ENCODE peak calls at places on chromosomes 7 and 10, in eight cellular contexts. D is GM12865, X is kidney, L is AG09309, R is psoas muscle, S is neural progenitor cell, C is kidney epithelial cell, Y is IMR-90. K is an unnamed sample.

GRCh38 chr7:141354251-141354650 is 197.0 kb upstream of the AGK start:
- DNase-seq in X (no peak), L (no peak), R (no peak), Y (peak; percentile 8), D (no peak), C (no peak), S (no peak), K (no peak)

GRCh38 chr10:49076741-49077521 is 38.4 kb downstream of the VSTM4 start:
- DNase-seq in D (peak; percentile 69), X (peak; percentile 11), R (no peak), Y (no peak), C (no peak), L (no peak), S (no peak), K (no peak)

GRCh38 chr10:59825932-59826331 is 72.7 kb upstream of the MRLN start:
- DNase-seq in R (no peak), S (no peak), L (no peak), Y (no peak), D (no peak), X (no peak), C (no peak), K (no peak)

GRCh38 chr7:95694334-95694733 is 78.0 kb upstream of the DYNC1I1 start:
- DNase-seq in L (no peak), C (no peak), R (no peak), D (no peak), Y (no peak), X (no peak), S (no peak), K (no peak)

GRCh38 chr7:105454921-105455320 is 66.2 kb upstream of the SRPK2 start:
- DNase-seq in C (no peak), L (no peak), Y (no peak), X (no peak), S (no peak), R (no peak), D (no peak), K (no peak)

GRCh38 chr10:43377393-43377883 is 6.0 kb downstream of the FXYD4 start:
- DNase-seq in L (no peak), Y (no peak), X (peak; percentile 58), C (no peak), S (peak; percentile 62), R (no peak), D (no peak), K (no peak)

GRCh38 chr10:100586959-100587358 is 51.2 kb downstream of the HIF1AN start:
- DNase-seq in R (no peak), L (no peak), Y (no peak), X (no peak), C (no peak), S (no peak), D (no peak), K (no peak)

GRCh38 chr10:61140765-61141392 is 196.9 kb upstream of the RHOBTB1 start:
- DNase-seq in R (no peak), D (peak; percentile 42), S (peak; percentile 45), C (no peak), Y (peak; percentile 77), L (peak; percentile 44), X (no peak), K (no peak)

GRCh38 chr10:61742812-61743211 is 80.1 kb downstream of the CABCOCO1 start:
- DNase-seq in R (no peak), S (no peak), C (no peak), Y (no peak), L (no peak), D (no peak), X (no peak), K (no peak)

GRCh38 chr10:69407621-69408301 is 9.0 kb downstream of the TACR2 start:
- DNase-seq in D (peak; percentile 49), Y (no peak), S (peak; percentile 57), R (no peak), X (peak; percentile 82), L (no peak), C (no peak), K (no peak)

GRCh38 chr7:64908358-64908757 is 5.3 kb downstream of the ZNF273 start:
- DNase-seq in X (no peak), D (no peak), S (no peak), R (no peak), C (no peak), Y (no peak), L (no peak), K (no peak)

GRCh38 chr10:105161767-105162166 is 520.7 kb downstream of the SORCS3 start:
- DNase-seq in R (no peak), Y (no peak), C (no peak), D (no peak), S (no peak), X (no peak), L (no peak), K (no peak)

GRCh38 chr7:135758531-135758932 is 9.9 kb upstream of the FAM180A start:
- DNase-seq in D (no peak), S (peak; percentile 13), Y (peak; percentile 34), X (peak; percentile 77), R (peak; percentile 28), C (no peak), L (no peak), K (no peak)

GRCh38 chr7:92781117-92781720 is 55.2 kb downstream of the CDK6 start:
- DNase-seq in C (no peak), Y (no peak), R (peak; percentile 21), S (peak; percentile 53), X (peak; percentile 79), L (no peak), D (no peak), K (no peak)

GRCh38 chr7:92782236-92782635 is 54.1 kb downstream of the CDK6 start:
- DNase-seq in Y (no peak), R (no peak), L (no peak), C (no peak), X (no peak), S (no peak), D (no peak), K (no peak)

GRCh38 chr7:92782855-92783254 is 53.5 kb downstream of the CDK6 start:
- DNase-seq in R (no peak), S (no peak), X (no peak), L (no peak), D (no peak), C (no peak), Y (no peak), K (no peak)

GRCh38 chr7:92777993-92778392 is 58.4 kb downstream of the CDK6 start:
- DNase-seq in Y (no peak), C (no peak), D (no peak), S (no peak), X (no peak), R (no peak), L (no peak), K (no peak)

DNA sequence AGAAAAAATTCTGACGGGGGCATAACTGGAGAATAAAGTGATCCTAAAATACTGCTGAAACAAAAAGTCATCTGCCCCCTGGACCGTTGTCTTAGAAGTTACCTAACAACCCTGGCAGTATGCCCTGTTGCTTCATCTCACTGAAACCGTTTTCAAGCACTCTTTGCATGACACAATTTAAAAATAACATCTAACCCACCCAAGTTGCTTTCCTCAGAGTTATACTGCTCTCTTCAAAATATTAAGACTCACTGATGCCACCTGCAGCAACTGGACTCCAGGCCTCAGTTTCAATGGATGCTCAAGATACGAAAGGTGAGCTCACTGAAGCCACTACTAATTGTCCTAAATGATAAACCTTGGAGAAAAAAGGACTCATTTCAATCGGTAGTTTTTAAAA is 57.4 kb downstream of the CDK6 start:
- DNase-seq in C (no peak), R (peak; percentile 23), X (no peak), Y (peak; percentile 85), D (peak; percentile 46), S (no peak), L (peak; percentile 76), K (peak; percentile 55)
- TF ChIP-seq CTCF in C (no peak), R (no peak), X (no peak), Y (peak; percentile 3), D (no peak), S (no peak), L (peak; percentile 5), K (no peak)

GRCh38 chr10:123141791-123142700 is 5.9 kb upstream of the HMX2 start:
- DNase-seq in L (no peak), R (no peak), S (peak; percentile 37), Y (no peak), D (no peak), C (no peak), X (no peak), K (no peak)

GRCh38 chr10:123139165-123139520 is 3.4 kb downstream of the HMX3 start:
- DNase-seq in C (no peak), X (no peak), Y (no peak), R (no peak), L (no peak), S (no peak), D (no peak), K (no peak)

GRCh38 chr10:123140983-123141390 is 5.2 kb downstream of the HMX3 start:
- DNase-seq in L (no peak), S (no peak), Y (no peak), C (no peak), X (no peak), R (no peak), D (no peak), K (no peak)

GRCh38 chr10:123140164-123140982 is 4.6 kb downstream of the HMX3 start:
- DNase-seq in X (no peak), S (peak; percentile 82), R (no peak), D (no peak), C (no peak), L (no peak), Y (no peak), K (no peak)

GRCh38 chr10:123139521-123140163 is 3.9 kb downstream of the HMX3 start:
- DNase-seq in S (peak; percentile 92), C (no peak), X (no peak), R (no peak), Y (peak; percentile 18), D (peak; percentile 54), L (no peak), K (no peak)
- H3K4me3 ChIP-seq in S (peak overlapping the region; percentile 29), C (no peak overlapping the region), X (no peak overlapping the region), R (no peak overlapping the region), Y (no peak overlapping the region), D (peak overlapping the region; percentile 73), L (no peak overlapping the region), K (no peak overlapping the region)

DNA sequence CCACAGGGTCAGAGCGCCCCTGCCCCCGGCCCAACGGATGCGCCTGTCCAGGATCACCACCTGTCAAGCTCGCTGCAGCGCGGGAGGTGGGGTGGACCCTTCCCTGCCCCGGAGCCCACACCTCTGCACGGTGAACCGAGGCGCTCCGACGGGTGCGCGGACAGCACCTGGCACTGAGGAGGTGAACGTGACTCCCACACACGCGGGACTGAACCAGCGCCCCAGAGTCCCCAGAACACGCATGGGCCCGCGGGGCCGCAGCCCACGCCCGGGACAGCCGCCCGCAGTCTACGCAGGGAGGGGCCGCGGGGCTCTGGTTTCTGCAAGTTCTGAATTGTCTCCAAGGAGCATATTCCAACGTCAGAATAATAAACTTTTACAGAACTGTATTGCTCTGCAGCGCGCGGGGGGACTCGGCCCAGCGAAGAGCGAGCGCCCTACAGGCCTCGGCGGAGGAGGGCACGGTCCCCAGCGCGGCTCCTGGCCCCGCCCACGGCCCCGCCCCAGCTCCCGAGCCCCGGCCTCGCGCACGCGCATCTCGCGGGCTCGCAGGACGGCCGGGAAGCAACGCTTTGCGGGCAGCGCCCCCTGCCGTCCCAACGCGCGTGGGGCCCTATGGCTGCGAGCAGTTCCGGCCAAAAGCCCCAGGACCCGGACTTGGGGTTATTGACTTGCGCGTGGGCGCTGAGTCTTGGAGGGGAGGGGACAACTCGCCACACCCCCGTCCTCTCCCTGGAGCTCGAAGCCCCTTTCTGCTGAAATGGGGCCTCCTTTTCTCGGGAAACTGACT is 29.7 kb downstream of the OAT start:
- DNase-seq in S (peak; percentile 97), Y (peak; percentile 71), X (peak; percentile 96), D (peak; percentile 91), C (no peak), R (peak; percentile 91), L (peak; percentile 14), K (no peak)
- TF ChIP-seq CTCF in S (peak; percentile 94), Y (peak; percentile 97), X (peak; percentile 98), D (peak; percentile 92), C (peak; percentile 82), R (peak; percentile 94), L (peak; percentile 86), K (peak; percentile 97)

GRCh38 chr7:908159-908918 is 32.0 kb downstream of the GET4 start:
- DNase-seq in C (no peak), S (no peak), R (no peak), Y (no peak), L (no peak), X (no peak), D (no peak), K (no peak)
- H3K4me3 ChIP-seq in C (no peak overlapping the region), S (peak overlapping the region; percentile 39), R (peak overlapping the region; percentile 51), Y (no peak overlapping the region), L (no peak overlapping the region), X (no peak overlapping the region), D (no peak overlapping the region), K (no peak overlapping the region)

K was measured in AG04449.